ENCODE peak calls at places on chromosome 7, in eight cellular contexts. I is AG04450, W is heart right ventricle, B is mammary epithelial cell, R is SK-N-SH, A is NB4, J is bronchial epithelial cell, K is endodermal cell. D is an unnamed sample.

GRCh38 chr7:26856481-26856880 is 7.9 kb downstream of the SKAP2 start:
- DNase-seq in I (no peak), W (no peak), B (peak; percentile 64), R (no peak), A (peak; percentile 22), J (no peak), K (no peak), D (no peak)

GRCh38 chr7:158275711-158276413 is 311.8 kb downstream of the PTPRN2 start:
- DNase-seq in I (no peak), W (no peak), B (no peak), R (no peak), A (no peak), J (no peak), K (no peak), D (no peak)

GRCh38 chr7:128106840-128107239 is 75.6 kb upstream of the LRRC4 start:
- DNase-seq in I (no peak), W (no peak), B (no peak), R (no peak), A (peak; percentile 45), J (no peak), K (no peak), D (no peak)

GRCh38 chr7:4702961-4703512 is 20.9 kb downstream of the FOXK1 start:
- DNase-seq in I (no peak), W (peak; percentile 45), B (no peak), R (no peak), A (peak; percentile 39), J (no peak), K (peak; percentile 81), D (no peak)

GRCh38 chr7:40232242-40232929 is 97.6 kb downstream of the SUGCT start:
- DNase-seq in I (peak; percentile 29), W (no peak), B (peak; percentile 55), R (peak; percentile 57), A (peak; percentile 70), J (peak; percentile 49), K (no peak), D (peak; percentile 39)

GRCh38 chr7:5665106-5666025 is 116.1 kb downstream of the RNF216 start:
- DNase-seq in I (peak; percentile 44), W (no peak), B (peak; percentile 61), R (peak; percentile 80), A (peak; percentile 91), J (peak; percentile 72), K (peak; percentile 94), D (peak; percentile 75)

GRCh38 chr7:55343860-55344606 is 21.1 kb upstream of the LANCL2 start:
- DNase-seq in I (no peak), W (no peak), B (no peak), R (peak; percentile 32), A (no peak), J (no peak), K (no peak), D (no peak)

GRCh38 chr7:150814328-150815001 is 13.9 kb downstream of the TMEM176A start:
- DNase-seq in I (no peak), W (no peak), B (no peak), R (no peak), A (no peak), J (no peak), K (no peak), D (no peak)

GRCh38 chr7:151876112-151876898 is 610 bp downstream of the PRKAG2 start:
- DNase-seq in I (no peak), W (peak; percentile 86), B (peak; percentile 28), R (peak; percentile 80), A (peak; percentile 68), J (no peak), K (peak; percentile 90), D (no peak)

GRCh38 chr7:40964610-40965009 is 738.3 kb downstream of the INHBA start:
- DNase-seq in I (no peak), W (no peak), B (no peak), R (no peak), A (no peak), J (no peak), K (no peak), D (no peak)

GRCh38 chr7:7562736-7563135 is 3.9 kb upstream of the MIOS start:
- DNase-seq in I (no peak), W (no peak), B (no peak), R (no peak), A (no peak), J (no peak), K (no peak), D (no peak)

GRCh38 chr7:30973791-30974604 is 10.2 kb downstream of the GHRHR start:
- DNase-seq in I (no peak), W (no peak), B (no peak), R (peak; percentile 10), A (no peak), J (no peak), K (no peak), D (no peak)

GRCh38 chr7:136551618-136552017 is 316.8 kb upstream of the CHRM2 start:
- DNase-seq in I (no peak), W (no peak), B (no peak), R (no peak), A (no peak), J (no peak), K (no peak), D (no peak)

GRCh38 chr7:132650498-132650897 is 74.2 kb upstream of the PLXNA4 start:
- DNase-seq in I (peak; percentile 16), W (no peak), B (peak; percentile 54), R (no peak), A (no peak), J (peak; percentile 54), K (no peak), D (peak; percentile 83)

GRCh38 chr7:102220929-102221850 is 65.5 kb upstream of the SH2B2 start:
- DNase-seq in I (peak; percentile 26), W (no peak), B (no peak), R (no peak), A (no peak), J (peak; percentile 40), K (no peak), D (no peak)

GRCh38 chr7:158583143-158583542 is 4.5 kb downstream of the PTPRN2 start:
- DNase-seq in I (no peak), W (no peak), B (no peak), R (no peak), A (no peak), J (no peak), K (no peak), D (no peak)

GRCh38 chr7:20816389-20816959 is 29.8 kb upstream of the SP8 start:
- DNase-seq in I (no peak), W (no peak), B (no peak), R (no peak), A (no peak), J (no peak), K (no peak), D (no peak)

GRCh38 chr7:136555933-136556332 is 312.5 kb upstream of the CHRM2 start:
- DNase-seq in I (no peak), W (no peak), B (no peak), R (peak; percentile 74), A (no peak), J (no peak), K (no peak), D (no peak)

GRCh38 chr7:101265622-101266516 is 21.0 kb upstream of the FIS1 start:
- DNase-seq in I (no peak), W (no peak), B (no peak), R (no peak), A (no peak), J (no peak), K (no peak), D (no peak)

GRCh38 chr7:98848918-98849317 is 20.9 kb downstream of the TMEM130 start:
- DNase-seq in I (no peak), W (no peak), B (no peak), R (no peak), A (no peak), J (no peak), K (no peak), D (no peak)

DNA sequence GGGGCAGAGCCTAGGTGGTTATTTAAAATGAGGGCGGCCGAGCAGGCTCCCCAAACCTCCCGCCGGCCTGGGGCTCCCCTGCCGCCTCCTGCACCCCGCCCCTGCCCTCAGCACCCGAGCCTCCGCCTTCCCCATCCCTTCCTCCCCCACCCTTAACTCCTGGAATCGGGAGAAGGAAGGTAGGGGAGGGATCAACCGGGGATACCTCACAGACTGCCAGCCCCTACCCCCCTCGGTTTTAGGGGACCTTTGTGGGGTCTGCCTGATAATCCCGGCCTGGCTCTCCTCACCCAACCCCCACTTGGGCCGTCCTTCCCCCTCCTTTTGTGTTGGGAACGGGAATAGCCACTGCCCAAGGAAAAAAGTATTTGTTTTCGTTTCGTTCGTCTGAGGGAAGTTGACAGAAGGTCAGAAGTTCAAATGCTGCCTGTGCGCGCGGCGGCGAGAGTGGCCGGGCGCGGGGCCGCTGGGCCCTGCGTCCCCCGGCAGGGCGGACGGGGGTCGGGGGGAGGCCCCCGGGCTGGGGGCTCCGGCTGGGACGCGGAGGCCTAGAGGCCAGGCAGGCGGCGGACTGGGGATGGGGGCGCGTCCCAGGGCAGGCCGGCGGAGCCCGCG is 2.8 kb downstream of the SHH start:
- DNase-seq in I (no peak), W (no peak), B (no peak), R (no peak), A (no peak), J (no peak), K (peak; percentile 69), D (no peak)
- H3K4me3 ChIP-seq in I (no peak overlapping the region), W (peak overlapping the region; percentile 41), B (no peak overlapping the region), R (no peak overlapping the region), A (no peak overlapping the region), J (peak overlapping the region; percentile 16), K (peak overlapping the region; percentile 78), D (no peak overlapping the region)

GRCh38 chr7:78038465-78039080 is 240.0 kb downstream of the PHTF2 start:
- DNase-seq in I (no peak), W (no peak), B (no peak), R (no peak), A (no peak), J (no peak), K (no peak), D (no peak)

GRCh38 chr7:78043159-78043558 is 244.6 kb downstream of the PHTF2 start:
- DNase-seq in I (no peak), W (no peak), B (no peak), R (no peak), A (no peak), J (no peak), K (no peak), D (no peak)

GRCh38 chr7:78037603-78038002 is 239.0 kb downstream of the PHTF2 start:
- DNase-seq in I (no peak), W (no peak), B (no peak), R (peak; percentile 36), A (no peak), J (no peak), K (peak; percentile 57), D (no peak)

GRCh38 chr7:78041409-78041808 is 242.8 kb downstream of the PHTF2 start:
- DNase-seq in I (no peak), W (no peak), B (no peak), R (no peak), A (no peak), J (no peak), K (no peak), D (no peak)

GRCh38 chr7:78039791-78040776 is 241.5 kb downstream of the PHTF2 start:
- DNase-seq in I (no peak), W (peak; percentile 59), B (no peak), R (no peak), A (peak; percentile 45), J (no peak), K (peak; percentile 89), D (no peak)
- TF ChIP-seq CTCF in I (peak; percentile 43), W (peak; percentile 74), B (peak; percentile 58), R (peak; percentile 16), A (peak; percentile 55), J (peak; percentile 71), K (peak; percentile 92), D (peak; percentile 79)

GRCh38 chr7:711967-712600 is 14.4 kb upstream of the DNAAF5 start:
- DNase-seq in I (no peak), W (no peak), B (no peak), R (peak; percentile 83), A (no peak), J (no peak), K (no peak), D (no peak)
- H3K4me3 ChIP-seq in I (peak overlapping the region; percentile 50), W (peak overlapping the region; percentile 59), B (no peak overlapping the region), R (peak overlapping the region; percentile 69), A (no peak overlapping the region), J (peak overlapping the region; percentile 16), K (no peak overlapping the region), D (peak overlapping the region; percentile 15)

GRCh38 chr7:122886357-122887081 is at the start of gene CADPS2:
- DNase-seq in I (peak; percentile 2), W (peak; percentile 84), B (peak; percentile 87), R (peak; percentile 86), A (no peak), J (peak; percentile 58), K (peak; percentile 93), D (no peak)
- TF ChIP-seq CTCF in I (peak; percentile 18), W (peak; percentile 38), B (no peak), R (no peak), A (no peak), J (peak; percentile 34), K (peak; percentile 19), D (no peak)

D was measured in HFF-Myc.